ENCODE peak calls at places on chromosomes 11 and 22, in nine cellular contexts. Y is GM12865; I is right atrium auricular region; L is activated CD4-positive, alpha-beta T cell treated with anti-CD3 and anti-CD28 coated beads, Interleukin-2, amount 50 U/mL, for 4 hours; X is esophagus squamous epithelium; A is AG04450; S is iPS DF 6.9; D is activated naive CD4-positive, alpha-beta T cell; G is NCI-H524 treated with DMSO at 0.1 percent for 48 hours. N is an unnamed sample.

GRCh38 chr11:106990322-106990721 is 28.0 kb downstream of the GUCY1A2 start:
- DNase-seq in I (no peak), Y (no peak), S (no peak), G (peak), X (no peak), A (no peak), D (no peak), L (no peak), N (no peak)

GRCh38 chr22:43826142-43827093 is 14.3 kb upstream of the EFCAB6 start:
- DNase-seq in G (no peak), S (no peak), L (no peak), D (no peak), Y (peak), X (no peak), A (no peak), I (no peak), N (no peak)

GRCh38 chr11:34027516-34028406 is 23.8 kb upstream of the CAPRIN1 start:
- DNase-seq in D (no peak), I (no peak), S (no peak), G (no peak), X (no peak), A (no peak), L (no peak), Y (no peak), N (no peak)

GRCh38 chr22:25172153-25172552 is 27.5 kb upstream of the CRYBB3 start:
- DNase-seq in G (no peak), Y (peak), A (no peak), I (no peak), L (no peak), D (no peak), S (no peak), X (no peak), N (no peak)

GRCh38 chr11:70397983-70398833 is at the start of gene CTTN:
- DNase-seq in L (peak), I (peak), S (peak), X (no peak), D (peak), G (peak), A (peak), Y (peak), N (no peak)

GRCh38 chr22:32985899-32986772 is 72.0 kb downstream of the SYN3 start:
- DNase-seq in L (peak), G (peak), D (no peak), Y (peak), I (peak), S (peak), A (peak), X (no peak), N (no peak)

GRCh38 chr11:33531743-33532181 is 168.9 kb downstream of the C11orf91 start:
- DNase-seq in S (no peak), G (no peak), I (no peak), A (peak), X (no peak), Y (no peak), D (no peak), L (no peak), N (peak)

GRCh38 chr11:75667268-75667830 is 1.5 kb downstream of the MAP6 start:
- DNase-seq in S (no peak), X (no peak), A (no peak), Y (peak), G (no peak), I (no peak), L (no peak), D (no peak), N (no peak)

GRCh38 chr22:49087716-49088660 is 739.7 kb downstream of the BRD1 start:
- DNase-seq in D (no peak), A (no peak), G (no peak), X (no peak), L (no peak), Y (no peak), S (no peak), I (no peak), N (no peak)

GRCh38 chr11:5624489-5625278 is at the start of gene TRIM34:
- DNase-seq in S (peak), L (peak), D (peak), Y (peak), A (no peak), X (no peak), I (peak), G (no peak), N (no peak)